ENCODE peak calls at places on chromosomes 2 and 18, in nine cellular contexts. One of them, this sample, is unnamed.
A peak's percentile ranks its signal among the peaks of the same experiment; 100 is the strongest.

GRCh38 chr18:37294951-37295350 is 270.6 kb downstream of the CELF4 start:
- DNase-seq in adrenal gland: peak; percentile 3
- DNase-seq in cardiac muscle cell: peak; percentile 42
- DNase-seq in tibial nerve: no peak
- DNase-seq in aorta: no peak
- DNase-seq in GM23248: peak; percentile 37
- DNase-seq in CD4-positive, alpha-beta memory T cell: no peak
- DNase-seq in upper lobe of right lung: no peak
- DNase-seq in naive thymus-derived CD4-positive, alpha-beta T cell: no peak
- DNase-seq in this sample: no peak

GRCh38 chr18:3246636-3247242 is 862 bp upstream of the MYL12A start:
- DNase-seq in adrenal gland: peak; percentile 49
- DNase-seq in cardiac muscle cell: no peak
- DNase-seq in tibial nerve: peak; percentile 32
- DNase-seq in aorta: no peak
- DNase-seq in GM23248: peak; percentile 61
- DNase-seq in CD4-positive, alpha-beta memory T cell: no peak
- DNase-seq in upper lobe of right lung: no peak
- DNase-seq in naive thymus-derived CD4-positive, alpha-beta T cell: no peak
- DNase-seq in this sample: no peak

GRCh38 chr2:29360016-29360784 is 245.0 kb downstream of the CLIP4 start:
- DNase-seq in adrenal gland: no peak
- DNase-seq in cardiac muscle cell: no peak
- DNase-seq in tibial nerve: no peak
- DNase-seq in aorta: no peak
- DNase-seq in GM23248: no peak
- DNase-seq in CD4-positive, alpha-beta memory T cell: no peak
- DNase-seq in upper lobe of right lung: no peak
- DNase-seq in naive thymus-derived CD4-positive, alpha-beta T cell: no peak
- DNase-seq in this sample: no peak

GRCh38 chr18:54734059-54734458 is 94.2 kb upstream of the RAB27B start:
- DNase-seq in adrenal gland: peak; percentile 25
- DNase-seq in cardiac muscle cell: no peak
- DNase-seq in tibial nerve: no peak
- DNase-seq in aorta: no peak
- DNase-seq in GM23248: peak; percentile 98
- DNase-seq in CD4-positive, alpha-beta memory T cell: no peak
- DNase-seq in upper lobe of right lung: no peak
- DNase-seq in naive thymus-derived CD4-positive, alpha-beta T cell: no peak
- DNase-seq in this sample: no peak

GRCh38 chr2:159497857-159498256 is 118.5 kb downstream of the BAZ2B start:
- DNase-seq in adrenal gland: no peak
- DNase-seq in cardiac muscle cell: no peak
- DNase-seq in tibial nerve: no peak
- DNase-seq in aorta: no peak
- DNase-seq in GM23248: peak; percentile 4
- DNase-seq in CD4-positive, alpha-beta memory T cell: no peak
- DNase-seq in upper lobe of right lung: no peak
- DNase-seq in naive thymus-derived CD4-positive, alpha-beta T cell: no peak
- DNase-seq in this sample: no peak

GRCh38 chr18:413263-413662 is 87.2 kb downstream of the COLEC12 start:
- DNase-seq in adrenal gland: no peak
- DNase-seq in cardiac muscle cell: no peak
- DNase-seq in tibial nerve: no peak
- DNase-seq in aorta: no peak
- DNase-seq in GM23248: peak; percentile 51
- DNase-seq in CD4-positive, alpha-beta memory T cell: no peak
- DNase-seq in upper lobe of right lung: no peak
- DNase-seq in naive thymus-derived CD4-positive, alpha-beta T cell: no peak
- DNase-seq in this sample: no peak

GRCh38 chr2:104432401-104432800 is 421.5 kb upstream of the POU3F3 start:
- DNase-seq in adrenal gland: no peak
- DNase-seq in cardiac muscle cell: no peak
- DNase-seq in tibial nerve: no peak
- DNase-seq in aorta: no peak
- DNase-seq in GM23248: no peak
- DNase-seq in CD4-positive, alpha-beta memory T cell: no peak
- DNase-seq in upper lobe of right lung: no peak
- DNase-seq in naive thymus-derived CD4-positive, alpha-beta T cell: no peak
- DNase-seq in this sample: no peak

GRCh38 chr2:2801458-2801857 is 470.4 kb upstream of the MYT1L start:
- DNase-seq in adrenal gland: no peak
- DNase-seq in cardiac muscle cell: no peak
- DNase-seq in tibial nerve: no peak
- DNase-seq in aorta: no peak
- DNase-seq in GM23248: no peak
- DNase-seq in CD4-positive, alpha-beta memory T cell: no peak
- DNase-seq in upper lobe of right lung: no peak
- DNase-seq in naive thymus-derived CD4-positive, alpha-beta T cell: no peak
- DNase-seq in this sample: no peak

GRCh38 chr2:160658851-160659250 is 165.2 kb upstream of the RBMS1 start:
- DNase-seq in adrenal gland: no peak
- DNase-seq in cardiac muscle cell: no peak
- DNase-seq in tibial nerve: no peak
- DNase-seq in aorta: no peak
- DNase-seq in GM23248: no peak
- DNase-seq in CD4-positive, alpha-beta memory T cell: no peak
- DNase-seq in upper lobe of right lung: no peak
- DNase-seq in naive thymus-derived CD4-positive, alpha-beta T cell: no peak
- DNase-seq in this sample: no peak

GRCh38 chr2:20447437-20448245 is 767 bp downstream of the RHOB start:
- DNase-seq in adrenal gland: peak; percentile 59
- DNase-seq in cardiac muscle cell: peak; percentile 50
- DNase-seq in tibial nerve: no peak
- DNase-seq in aorta: peak; percentile 86
- DNase-seq in GM23248: peak; percentile 77
- DNase-seq in CD4-positive, alpha-beta memory T cell: peak; percentile 11
- DNase-seq in upper lobe of right lung: peak; percentile 81
- DNase-seq in naive thymus-derived CD4-positive, alpha-beta T cell: peak; percentile 19
- DNase-seq in this sample: peak; percentile 82

GRCh38 chr2:15619510-15619909 is 27.8 kb downstream of the DDX1 start:
- DNase-seq in adrenal gland: no peak
- DNase-seq in cardiac muscle cell: no peak
- DNase-seq in tibial nerve: no peak
- DNase-seq in aorta: no peak
- DNase-seq in GM23248: no peak
- DNase-seq in CD4-positive, alpha-beta memory T cell: no peak
- DNase-seq in upper lobe of right lung: no peak
- DNase-seq in naive thymus-derived CD4-positive, alpha-beta T cell: no peak
- DNase-seq in this sample: no peak

GRCh38 chr2:15618449-15618855 is 26.8 kb downstream of the DDX1 start:
- DNase-seq in adrenal gland: no peak
- DNase-seq in cardiac muscle cell: no peak
- DNase-seq in tibial nerve: no peak
- DNase-seq in aorta: no peak
- DNase-seq in GM23248: no peak
- DNase-seq in CD4-positive, alpha-beta memory T cell: no peak
- DNase-seq in upper lobe of right lung: no peak
- DNase-seq in naive thymus-derived CD4-positive, alpha-beta T cell: no peak
- DNase-seq in this sample: no peak

GRCh38 chr2:15617778-15618448 is 26.2 kb downstream of the DDX1 start:
- DNase-seq in adrenal gland: no peak
- DNase-seq in cardiac muscle cell: no peak
- DNase-seq in tibial nerve: no peak
- DNase-seq in aorta: no peak
- DNase-seq in GM23248: no peak
- DNase-seq in CD4-positive, alpha-beta memory T cell: no peak
- DNase-seq in upper lobe of right lung: no peak
- DNase-seq in naive thymus-derived CD4-positive, alpha-beta T cell: no peak
- DNase-seq in this sample: no peak

GRCh38 chr2:15619938-15620337 is 28.3 kb downstream of the DDX1 start:
- DNase-seq in adrenal gland: no peak
- DNase-seq in cardiac muscle cell: no peak
- DNase-seq in tibial nerve: no peak
- DNase-seq in aorta: no peak
- DNase-seq in GM23248: no peak
- DNase-seq in CD4-positive, alpha-beta memory T cell: no peak
- DNase-seq in upper lobe of right lung: no peak
- DNase-seq in naive thymus-derived CD4-positive, alpha-beta T cell: no peak
- DNase-seq in this sample: no peak

DNA sequence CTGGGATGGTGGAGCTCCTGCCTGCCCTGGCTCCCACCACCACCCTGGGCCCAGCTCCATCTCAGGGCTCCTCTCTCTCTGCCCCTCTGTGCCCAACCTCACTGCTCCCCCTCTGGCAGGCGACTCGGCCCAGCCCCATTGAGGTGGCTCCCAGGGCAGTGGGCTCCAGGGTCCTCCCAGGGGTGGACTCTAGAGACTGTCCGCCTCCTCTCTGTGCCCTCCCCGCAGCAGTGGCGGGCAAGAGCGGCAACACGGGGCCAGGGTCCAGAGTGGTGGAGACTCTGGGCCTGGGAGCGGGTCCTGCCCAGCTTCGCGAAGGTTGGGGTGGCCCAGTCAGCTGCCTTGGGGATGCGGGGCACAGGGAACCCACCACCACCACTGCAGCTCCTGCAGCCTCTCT is 27.4 kb downstream of the DDX1 start:
- DNase-seq in adrenal gland: no peak
- DNase-seq in cardiac muscle cell: no peak
- DNase-seq in tibial nerve: no peak
- DNase-seq in aorta: no peak
- DNase-seq in GM23248: no peak
- DNase-seq in CD4-positive, alpha-beta memory T cell: no peak
- DNase-seq in upper lobe of right lung: no peak
- DNase-seq in naive thymus-derived CD4-positive, alpha-beta T cell: no peak
- DNase-seq in this sample: no peak
- H3K36me3 ChIP-seq in adrenal gland: peaks cover 66% of the 10 kb centered on the region
- H3K36me3 ChIP-seq in cardiac muscle cell: peaks cover 74% of the 10 kb centered on the region
- H3K36me3 ChIP-seq in tibial nerve: peaks cover 3% of the 10 kb centered on the region
- H3K36me3 ChIP-seq in aorta: peaks cover 4% of the 10 kb centered on the region
- H3K36me3 ChIP-seq in GM23248: peaks cover 74% of the 10 kb centered on the region
- H3K36me3 ChIP-seq in CD4-positive, alpha-beta memory T cell: peaks cover 48% of the 10 kb centered on the region
- H3K36me3 ChIP-seq in upper lobe of right lung: peaks cover 99% of the 10 kb centered on the region
- H3K36me3 ChIP-seq in naive thymus-derived CD4-positive, alpha-beta T cell: peaks cover 15% of the 10 kb centered on the region
- H3K36me3 ChIP-seq in this sample: peaks cover 73% of the 10 kb centered on the region

GRCh38 chr2:178962152-178962551 is 87.8 kb downstream of the CCDC141 start:
- DNase-seq in adrenal gland: no peak
- DNase-seq in cardiac muscle cell: no peak
- DNase-seq in tibial nerve: no peak
- DNase-seq in aorta: no peak
- DNase-seq in GM23248: no peak
- DNase-seq in CD4-positive, alpha-beta memory T cell: no peak
- DNase-seq in upper lobe of right lung: no peak
- DNase-seq in naive thymus-derived CD4-positive, alpha-beta T cell: no peak
- DNase-seq in this sample: no peak

GRCh38 chr2:178962805-178963433 is 87.0 kb downstream of the CCDC141 start:
- DNase-seq in adrenal gland: no peak
- DNase-seq in cardiac muscle cell: no peak
- DNase-seq in tibial nerve: no peak
- DNase-seq in aorta: no peak
- DNase-seq in GM23248: no peak
- DNase-seq in CD4-positive, alpha-beta memory T cell: no peak
- DNase-seq in upper lobe of right lung: no peak
- DNase-seq in naive thymus-derived CD4-positive, alpha-beta T cell: peak; percentile 14
- DNase-seq in this sample: no peak
- H3K36me3 ChIP-seq in adrenal gland: no peaks in the 10 kb centered on the region
- H3K36me3 ChIP-seq in cardiac muscle cell: peaks cover 28% of the 10 kb centered on the region
- H3K36me3 ChIP-seq in tibial nerve: no peaks in the 10 kb centered on the region
- H3K36me3 ChIP-seq in aorta: no peaks in the 10 kb centered on the region
- H3K36me3 ChIP-seq in GM23248: no peaks in the 10 kb centered on the region
- H3K36me3 ChIP-seq in CD4-positive, alpha-beta memory T cell: no peaks in the 10 kb centered on the region
- H3K36me3 ChIP-seq in upper lobe of right lung: no peaks in the 10 kb centered on the region
- H3K36me3 ChIP-seq in naive thymus-derived CD4-positive, alpha-beta T cell: no peaks in the 10 kb centered on the region
- H3K36me3 ChIP-seq in this sample: no peaks in the 10 kb centered on the region

DNA sequence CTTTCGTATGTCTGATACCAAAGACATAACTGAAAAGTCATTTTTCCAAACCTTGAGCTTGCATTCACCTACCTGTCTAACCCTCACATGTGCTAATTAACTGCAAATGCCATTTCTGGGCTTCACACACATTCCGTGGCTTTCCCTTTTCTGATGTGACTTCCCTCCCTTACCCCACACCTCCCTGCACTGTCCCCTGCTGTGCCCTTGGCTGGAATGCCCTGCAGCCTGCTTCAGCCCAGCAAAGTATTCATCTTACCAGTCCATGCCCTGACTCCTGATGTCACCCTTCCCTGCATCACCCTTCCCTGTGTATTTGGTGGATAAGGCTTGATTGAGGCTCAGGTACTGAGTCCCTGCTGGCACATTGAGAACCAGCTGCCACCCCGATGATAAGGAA is 12.2 kb downstream of the RETSAT start:
- DNase-seq in adrenal gland: no peak
- DNase-seq in cardiac muscle cell: no peak
- DNase-seq in tibial nerve: no peak
- DNase-seq in aorta: no peak
- DNase-seq in GM23248: no peak
- DNase-seq in CD4-positive, alpha-beta memory T cell: no peak
- DNase-seq in upper lobe of right lung: no peak
- DNase-seq in naive thymus-derived CD4-positive, alpha-beta T cell: no peak
- DNase-seq in this sample: no peak
- H3K36me3 ChIP-seq in adrenal gland: peaks cover 37% of the 10 kb centered on the region
- H3K36me3 ChIP-seq in cardiac muscle cell: no peaks in the 10 kb centered on the region
- H3K36me3 ChIP-seq in tibial nerve: no peaks in the 10 kb centered on the region
- H3K36me3 ChIP-seq in aorta: peaks cover 2% of the 10 kb centered on the region
- H3K36me3 ChIP-seq in GM23248: no peaks in the 10 kb centered on the region
- H3K36me3 ChIP-seq in CD4-positive, alpha-beta memory T cell: peaks cover 12% of the 10 kb centered on the region
- H3K36me3 ChIP-seq in upper lobe of right lung: peaks cover 30% of the 10 kb centered on the region
- H3K36me3 ChIP-seq in naive thymus-derived CD4-positive, alpha-beta T cell: no peaks in the 10 kb centered on the region
- H3K36me3 ChIP-seq in this sample: peaks cover 51% of the 10 kb centered on the region

DNA sequence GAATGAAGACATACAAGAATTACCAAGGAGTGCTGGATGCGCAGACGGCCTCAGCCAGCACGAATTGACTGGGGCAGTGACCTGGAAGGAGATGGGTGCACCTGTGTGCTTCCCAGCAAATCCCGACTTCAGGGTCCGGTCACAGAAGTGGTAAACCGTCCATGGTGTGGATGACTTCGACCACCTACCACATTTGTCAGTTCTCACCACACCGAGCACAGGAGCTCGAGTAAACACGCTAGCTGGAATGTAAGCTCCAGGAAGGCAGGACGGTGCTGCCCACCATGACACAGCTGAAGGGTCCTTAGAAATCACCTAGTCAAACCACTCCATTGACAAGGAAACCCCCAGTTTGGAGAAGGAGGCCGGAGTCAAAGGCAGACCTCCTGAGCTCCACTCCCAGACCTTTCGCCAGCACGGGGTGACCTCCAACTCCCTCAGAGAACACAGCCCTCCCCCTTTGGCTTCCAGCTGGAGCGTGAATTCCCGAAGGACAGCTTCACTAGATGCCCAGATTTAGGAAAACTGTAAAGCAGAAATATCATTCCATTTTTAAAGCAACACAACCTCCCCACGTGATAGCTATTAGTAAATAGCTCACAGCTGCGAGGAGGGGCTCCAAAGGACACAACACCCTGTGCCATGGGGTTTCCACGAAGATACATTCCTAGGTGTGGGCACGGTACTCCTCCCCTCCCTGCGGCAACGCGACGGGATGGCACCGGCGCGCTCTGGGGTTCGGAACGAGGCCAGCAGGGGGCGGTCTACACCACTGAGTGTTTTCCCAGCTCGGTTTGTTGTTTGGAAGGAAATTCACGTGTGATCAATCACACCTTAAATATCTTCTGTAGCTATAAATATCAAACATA is 34.1 kb upstream of the GNAL start:
- DNase-seq in adrenal gland: peak; percentile 61
- DNase-seq in cardiac muscle cell: peak; percentile 77
- DNase-seq in tibial nerve: peak; percentile 52
- DNase-seq in aorta: peak; percentile 90
- DNase-seq in GM23248: peak; percentile 69
- DNase-seq in CD4-positive, alpha-beta memory T cell: peak; percentile 5
- DNase-seq in upper lobe of right lung: peak; percentile 81
- DNase-seq in naive thymus-derived CD4-positive, alpha-beta T cell: no peak
- DNase-seq in this sample: peak; percentile 76
- H3K36me3 ChIP-seq in adrenal gland: no peaks in the 10 kb centered on the region
- H3K36me3 ChIP-seq in cardiac muscle cell: no peaks in the 10 kb centered on the region
- H3K36me3 ChIP-seq in tibial nerve: no peaks in the 10 kb centered on the region
- H3K36me3 ChIP-seq in aorta: no peaks in the 10 kb centered on the region
- H3K36me3 ChIP-seq in GM23248: no peaks in the 10 kb centered on the region
- H3K36me3 ChIP-seq in CD4-positive, alpha-beta memory T cell: no peaks in the 10 kb centered on the region
- H3K36me3 ChIP-seq in upper lobe of right lung: no peaks in the 10 kb centered on the region
- H3K36me3 ChIP-seq in naive thymus-derived CD4-positive, alpha-beta T cell: no peaks in the 10 kb centered on the region
- H3K36me3 ChIP-seq in this sample: no peaks in the 10 kb centered on the region